ENCODE peak calls at places on chromosomes 2 and 18, in seven cellular contexts. D is stimulated activated CD4-positive, alpha-beta T cell treated with anti-CD3 and anti-CD28 coated beads, Interleukin-1b, Interleukin-23, amount 100 ng/mL, for 24 hours; A is HTR-8/SVneo; R is left cardiac atrium; M is RKO; B is skeletal muscle cell; J is HuH-7.5. U is an unnamed sample.

GRCh38 chr2:202090530-202090929 is 17.5 kb downstream of the KIAA2012 start:
- DNase-seq in D (no peak), A (no peak), R (peak), M (no peak), B (no peak), J (no peak), U (no peak)

GRCh38 chr18:79770826-79771225 is 26.9 kb upstream of the KCNG2 start:
- DNase-seq in D (no peak), A (no peak), R (no peak), M (no peak), B (no peak), J (no peak), U (no peak)

GRCh38 chr2:201618744-201619654 is 24.3 kb downstream of the TMEM237 start:
- DNase-seq in D (no peak), A (no peak), R (peak), M (no peak), B (no peak), J (peak), U (no peak)

GRCh38 chr2:215931256-215931903 is 82.0 kb downstream of the MREG start:
- DNase-seq in D (peak), A (peak), R (peak), M (peak), B (peak), J (peak), U (peak)

GRCh38 chr2:240249423-240250149 is 109.1 kb upstream of the OTOS start:
- DNase-seq in D (no peak), A (no peak), R (no peak), M (no peak), B (no peak), J (no peak), U (no peak)

GRCh38 chr2:237025090-237025865 is 60.4 kb upstream of the COPS8 start:
- DNase-seq in D (no peak), A (peak), R (no peak), M (peak), B (peak), J (peak), U (peak)

GRCh38 chr2:142980246-142981068 is 103.0 kb downstream of the KYNU start:
- DNase-seq in D (no peak), A (peak), R (no peak), M (peak), B (no peak), J (no peak), U (no peak)

GRCh38 chr2:86703704-86704370 is 16.3 kb upstream of the RMND5A start:
- DNase-seq in D (no peak), A (no peak), R (peak), M (peak), B (peak), J (no peak), U (no peak)

GRCh38 chr2:204681412-204681811 is 136.1 kb downstream of the PARD3B start:
- DNase-seq in D (no peak), A (no peak), R (no peak), M (no peak), B (no peak), J (no peak), U (no peak)

GRCh38 chr2:108396845-108397244 is 19.1 kb downstream of the SULT1C4 start:
- DNase-seq in D (no peak), A (no peak), R (no peak), M (peak), B (no peak), J (no peak), U (no peak)

GRCh38 chr2:176753752-176754474 is 458.7 kb upstream of the HNRNPA3 start:
- DNase-seq in D (no peak), A (no peak), R (peak), M (peak), B (peak), J (no peak), U (no peak)

GRCh38 chr2:138649571-138649970 is 130.6 kb downstream of the NXPH2 start:
- DNase-seq in D (no peak), A (no peak), R (no peak), M (no peak), B (no peak), J (no peak), U (no peak)

GRCh38 chr2:36657703-36658102 is 38.8 kb upstream of the VIT start:
- DNase-seq in D (no peak), A (no peak), R (no peak), M (no peak), B (no peak), J (no peak), U (no peak)

GRCh38 chr18:2104620-2105462 is 466.5 kb downstream of the METTL4 start:
- DNase-seq in D (peak), A (peak), R (peak), M (peak), B (no peak), J (peak), U (no peak)

GRCh38 chr2:222319576-222320440 is 21.0 kb upstream of the PAX3 start:
- DNase-seq in D (no peak), A (no peak), R (no peak), M (peak), B (no peak), J (peak), U (no peak)

GRCh38 chr2:158766524-158766923 is 28.6 kb upstream of the DAPL1 start:
- DNase-seq in D (no peak), A (no peak), R (no peak), M (no peak), B (no peak), J (no peak), U (no peak)

GRCh38 chr2:42846932-42847595 is 54.7 kb upstream of the HAAO start:
- DNase-seq in D (no peak), A (no peak), R (no peak), M (no peak), B (no peak), J (no peak), U (no peak)

GRCh38 chr2:133791191-133791590 is 222.9 kb upstream of the NCKAP5 start:
- DNase-seq in D (no peak), A (peak), R (no peak), M (peak), B (no peak), J (no peak), U (no peak)

GRCh38 chr2:162106146-162106551 is 32.1 kb upstream of the DPP4 start:
- DNase-seq in D (no peak), A (no peak), R (no peak), M (no peak), B (no peak), J (no peak), U (no peak)

GRCh38 chr2:21422050-21422449 is 298.3 kb downstream of the TDRD15 start:
- DNase-seq in D (no peak), A (peak), R (no peak), M (peak), B (no peak), J (no peak), U (no peak)

GRCh38 chr2:239936838-239937581 is 88.1 kb downstream of the NDUFA10 start:
- DNase-seq in D (no peak), A (no peak), R (peak), M (no peak), B (no peak), J (no peak), U (no peak)

GRCh38 chr2:12048551-12048950 is 302.1 kb downstream of the LPIN1 start:
- DNase-seq in D (no peak), A (no peak), R (no peak), M (no peak), B (no peak), J (peak), U (no peak)

U was measured in epithelial cell of proximal tubule.